ENCODE peak calls at places on chromosomes 11 and 22, in four cellular contexts. O is stomach, C is pancreas, L is A549. I is an unnamed sample.

GRCh38 chr11:9138133-9138453 is 46.7 kb upstream of the SCUBE2 start:
- DNase-seq in L (no peak), C (no peak), O (no peak), I (no peak)

GRCh38 chr11:76074178-76075112 is 131.9 kb downstream of the WNT11 start:
- DNase-seq in C (no peak), L (no peak), O (no peak), I (peak)

GRCh38 chr11:108680267-108680666 is 15.4 kb downstream of the DDX10 start:
- DNase-seq in L (no peak), O (no peak), C (no peak), I (peak)

GRCh38 chr22:29985912-29986311 is 94.4 kb upstream of the HORMAD2 start:
- DNase-seq in O (no peak), C (no peak), L (no peak), I (no peak)

GRCh38 chr11:57214087-57214395 is 23.0 kb downstream of the APLNR start:
- DNase-seq in C (no peak), O (no peak), L (no peak), I (peak)

GRCh38 chr11:5421811-5422210 is at the start of gene OR51Q1:
- DNase-seq in C (no peak), L (no peak), O (no peak), I (no peak)

GRCh38 chr11:114395776-114396175 is 4.5 kb downstream of the C11orf71 start:
- DNase-seq in C (no peak), O (no peak), L (no peak), I (no peak)

GRCh38 chr22:36874309-36874696 is 13.5 kb downstream of the NCF4 start:
- DNase-seq in L (no peak), O (no peak), C (no peak), I (peak)

GRCh38 chr11:124761301-124762021 is 629 bp downstream of the ESAM start:
- DNase-seq in O (no peak), C (no peak), L (no peak), I (peak)

GRCh38 chr11:65448418-65449196 is 26.0 kb downstream of the NEAT1 start:
- DNase-seq in O (peak), C (peak), L (peak), I (peak)

GRCh38 chr11:130212431-130212961 is 52.9 kb downstream of the ST14 start:
- DNase-seq in C (peak), O (peak), L (no peak), I (no peak)

GRCh38 chr22:50470491-50470890 is 4.3 kb downstream of the SBF1 start:
- DNase-seq in L (no peak), O (no peak), C (no peak), I (no peak)

GRCh38 chr11:107496011-107496410 is 38.4 kb upstream of the CWF19L2 start:
- DNase-seq in C (no peak), L (no peak), O (no peak), I (peak)

GRCh38 chr11:118016094-118016493 is 29.9 kb downstream of the IL10RA start:
- DNase-seq in C (no peak), L (no peak), O (no peak), I (no peak)

GRCh38 chr11:118012083-118012669 is 26.0 kb downstream of the IL10RA start:
- DNase-seq in C (no peak), O (no peak), L (no peak), I (no peak)

GRCh38 chr11:118014022-118014421 is 27.8 kb downstream of the IL10RA start:
- DNase-seq in L (no peak), C (no peak), O (no peak), I (no peak)

GRCh38 chr11:118017631-118018315 is 31.6 kb downstream of the IL10RA start:
- DNase-seq in L (no peak), C (no peak), O (no peak), I (no peak)

DNA sequence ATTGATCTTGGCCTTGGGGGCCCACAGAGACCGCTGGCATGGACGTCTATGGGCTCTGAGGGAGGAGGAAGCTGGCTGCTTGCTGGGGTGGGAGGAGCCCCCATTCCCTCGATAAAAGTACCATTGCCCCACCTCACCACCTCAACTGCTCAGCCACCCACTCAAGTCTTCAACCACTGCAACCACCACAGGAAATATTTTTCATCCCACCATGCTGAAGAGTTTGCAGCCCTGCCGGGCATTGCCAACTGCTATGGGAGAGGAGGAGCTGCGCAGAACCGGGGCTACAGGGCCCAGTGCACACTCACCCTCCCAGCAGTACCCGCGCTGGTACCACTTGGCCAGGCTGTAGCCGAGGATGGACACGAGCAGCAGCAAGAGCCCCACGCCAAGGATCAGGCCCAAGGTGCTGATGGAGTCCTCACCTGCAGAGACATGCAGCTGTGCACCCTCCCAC is 29.2 kb downstream of the IL10RA start:
- DNase-seq in C (no peak), O (no peak), L (no peak), I (no peak)
- H3K4me3 ChIP-seq in C (no peak), O (no peak), L (no peak), I (no peak)

DNA sequence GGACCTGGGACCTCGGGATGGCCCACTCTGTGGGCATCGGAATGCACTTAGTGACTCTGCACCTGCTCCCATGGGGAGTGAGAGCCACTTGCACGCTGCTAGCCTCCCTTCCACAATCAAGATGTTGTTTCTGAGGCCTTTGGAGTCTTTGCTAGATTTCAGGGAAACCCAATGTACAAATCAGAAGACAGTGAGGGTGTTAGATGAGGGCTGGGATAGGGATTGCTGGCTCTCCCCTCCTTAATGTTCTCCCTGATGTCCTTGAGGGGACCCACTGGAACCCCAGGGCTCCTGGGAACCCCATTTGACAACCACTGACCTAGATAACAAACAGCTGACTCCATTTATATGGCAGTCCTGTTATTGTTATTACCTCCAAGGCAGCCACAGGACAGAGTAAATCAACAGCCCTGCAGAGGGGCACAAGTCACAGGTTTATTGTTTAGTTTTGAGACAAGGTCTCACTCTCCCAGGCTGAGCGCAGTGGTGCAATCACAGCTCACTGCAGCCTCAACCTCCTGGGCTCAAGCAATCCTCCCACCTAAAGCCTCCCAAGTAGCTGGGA is 31.3 kb upstream of the COMT start:
- DNase-seq in O (no peak), C (no peak), L (no peak), I (no peak)
- TF ChIP-seq CTCF in O (no peak), C (no peak), L (no peak), I (no peak)

GRCh38 chr11:102831709-102832492 is 11.5 kb downstream of the MMP3 start:
- DNase-seq in L (no peak), O (no peak), C (no peak), I (no peak)
- H3K4me3 ChIP-seq in L (no peak), O (peak), C (no peak), I (peak)

DNA sequence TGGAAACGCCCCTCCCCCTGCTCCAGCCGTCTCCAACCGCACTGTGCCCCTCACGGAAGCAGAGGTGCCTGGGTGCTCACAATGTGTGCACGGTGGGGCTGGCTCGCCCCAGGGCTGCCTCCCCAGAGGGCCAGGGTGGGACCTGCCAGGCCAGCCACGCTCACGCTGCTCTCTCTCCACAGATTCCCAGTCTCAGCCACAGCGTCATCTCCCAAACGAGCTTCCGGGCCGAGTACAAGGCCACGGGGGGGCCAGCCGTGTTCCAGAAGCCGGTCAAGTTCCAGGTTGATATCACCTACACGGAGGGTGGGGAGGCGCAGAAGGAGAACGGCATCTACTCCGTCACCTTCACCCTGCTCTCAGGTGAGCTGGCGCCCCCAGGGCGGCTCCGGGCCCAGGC is 30.4 kb downstream of the MOB2 start:
- DNase-seq in L (no peak), O (no peak), C (no peak), I (no peak)
- TF ChIP-seq CTCF in L (no peak), O (no peak), C (no peak), I (no peak)

I was measured in fibroblast of villous mesenchyme.